ENCODE peak calls at places on chromosome 15, in four cellular contexts. H, P, U and T are unnamed samples.

GRCh38 chr15:73981761-73982222 is 10.3 kb downstream of the STOML1 start:
- DNase-seq in H (no peak), P (no peak), U (no peak), T (peak)

GRCh38 chr15:79002631-79003030 is 57.8 kb upstream of the CTSH start:
- DNase-seq in P (no peak), U (no peak), H (no peak), T (no peak)

GRCh38 chr15:50210462-50211264 is 28.7 kb downstream of the SLC27A2 start:
- DNase-seq in P (no peak), U (no peak), H (no peak), T (no peak)

GRCh38 chr15:68783226-68784054 is 37.3 kb downstream of the ANP32A start:
- DNase-seq in P (no peak), H (peak), U (peak), T (no peak)

GRCh38 chr15:44427756-44428724 is 611 bp downstream of the CTDSPL2 start:
- DNase-seq in P (no peak), U (no peak), H (no peak), T (peak)

GRCh38 chr15:79811406-79812405 is 85.1 kb downstream of the MTHFS start:
- DNase-seq in U (peak), H (peak), P (no peak), T (peak)

GRCh38 chr15:29685156-29686078 is 136.9 kb downstream of the TJP1 start:
- DNase-seq in U (no peak), P (no peak), H (peak), T (peak)

GRCh38 chr15:39859609-39860008 is 60.5 kb downstream of the GPR176 start:
- DNase-seq in U (no peak), H (no peak), P (no peak), T (no peak)

GRCh38 chr15:85168642-85169173 is 187.1 kb downstream of the PDE8A start:
- DNase-seq in U (peak), H (peak), P (peak), T (peak)

GRCh38 chr15:82538961-82539689 is 1.1 kb downstream of the RPS17 start:
- DNase-seq in H (no peak), U (no peak), P (no peak), T (peak)

GRCh38 chr15:97930230-97930629 is 30.3 kb upstream of the ARRDC4 start:
- DNase-seq in P (no peak), U (no peak), H (no peak), T (no peak)

GRCh38 chr15:50134524-50135024 is 15.5 kb upstream of the ATP8B4 start:
- DNase-seq in H (peak), P (no peak), U (no peak), T (peak)

GRCh38 chr15:50109086-50109987 is 9.7 kb downstream of the ATP8B4 start:
- DNase-seq in U (no peak), P (no peak), H (no peak), T (peak)

GRCh38 chr15:85616549-85616948 is 178.2 kb downstream of the KLHL25 start:
- DNase-seq in U (no peak), H (peak), P (no peak), T (peak)